ENCODE peak calls at places on chromosomes 12 and 14, in five cellular contexts. W, Z, K, M and X are unnamed samples.

GRCh38 chr14:22780941-22781605 is 14.6 kb downstream of the OXA1L start:
- DNase-seq in W (no peak), Z (no peak), K (no peak), M (peak; percentile 14), X (no peak)

GRCh38 chr12:26319511-26319910 is 124.1 kb downstream of the SSPN start:
- DNase-seq in W (peak; percentile 100), Z (no peak), K (peak; percentile 99), M (peak; percentile 93), X (peak; percentile 41)

GRCh38 chr12:114671321-114671663 is 12.7 kb downstream of the TBX3 start:
- DNase-seq in W (no peak), Z (no peak), K (peak; percentile 24), M (peak; percentile 56), X (no peak)

GRCh38 chr14:59507752-59508103 is 23.4 kb downstream of the JKAMP start:
- DNase-seq in W (no peak), Z (no peak), K (peak; percentile 15), M (no peak), X (no peak)

GRCh38 chr12:3005736-3006135 is 46.5 kb downstream of the TEAD4 start:
- DNase-seq in W (no peak), Z (no peak), K (no peak), M (peak; percentile 41), X (no peak)

GRCh38 chr12:131806654-131807053 is 21.5 kb upstream of the MMP17 start:
- DNase-seq in W (no peak), Z (no peak), K (no peak), M (no peak), X (no peak)

GRCh38 chr12:21334771-21335325 is at the start of gene SLCO1A2:
- DNase-seq in W (no peak), Z (no peak), K (no peak), M (no peak), X (no peak)

GRCh38 chr12:101925935-101926334 is 48.6 kb downstream of the DRAM1 start:
- DNase-seq in W (no peak), Z (no peak), K (no peak), M (no peak), X (no peak)

GRCh38 chr12:2395352-2395977 is 342.7 kb downstream of the CACNA1C start:
- DNase-seq in W (peak; percentile 38), Z (peak; percentile 40), K (no peak), M (peak; percentile 32), X (no peak)

GRCh38 chr12:111596985-111597730 is 2.0 kb downstream of the ATXN2 start:
- DNase-seq in W (peak; percentile 56), Z (peak; percentile 59), K (peak; percentile 67), M (peak; percentile 62), X (no peak)

GRCh38 chr12:79595273-79595672 is 95.5 kb downstream of the PAWR start:
- DNase-seq in W (no peak), Z (no peak), K (no peak), M (no peak), X (no peak)

GRCh38 chr12:47686645-47687240 is 19.1 kb downstream of the RPAP3 start:
- DNase-seq in W (peak; percentile 57), Z (peak; percentile 18), K (peak; percentile 5), M (peak; percentile 55), X (peak; percentile 7)

GRCh38 chr12:26396402-26396801 is 201.0 kb downstream of the SSPN start:
- DNase-seq in W (no peak), Z (no peak), K (no peak), M (no peak), X (no peak)

GRCh38 chr14:94145902-94146527 is 16.6 kb upstream of the IFI27L2 start:
- DNase-seq in W (no peak), Z (no peak), K (peak; percentile 21), M (no peak), X (no peak)

GRCh38 chr12:22350817-22351371 is 16.4 kb upstream of the ST8SIA1 start:
- DNase-seq in W (no peak), Z (no peak), K (no peak), M (no peak), X (no peak)

GRCh38 chr12:131831635-131832041 is 3.4 kb downstream of the MMP17 start:
- DNase-seq in W (peak; percentile 86), Z (no peak), K (peak; percentile 14), M (no peak), X (peak; percentile 58)

GRCh38 chr14:93683241-93683640 is 105.0 kb downstream of the PRIMA1 start:
- DNase-seq in W (peak; percentile 22), Z (peak; percentile 48), K (no peak), M (no peak), X (no peak)

GRCh38 chr12:69500631-69501030 is 30.4 kb downstream of the FRS2 start:
- DNase-seq in W (peak; percentile 42), Z (no peak), K (no peak), M (peak; percentile 36), X (no peak)

GRCh38 chr12:75724913-75725312 is 213.5 kb upstream of the KRR1 start:
- DNase-seq in W (peak; percentile 92), Z (peak; percentile 83), K (peak; percentile 43), M (peak; percentile 90), X (no peak)

GRCh38 chr12:123150804-123151678 is at the start of gene PITPNM2:
- DNase-seq in W (peak; percentile 35), Z (no peak), K (peak; percentile 57), M (peak; percentile 46), X (no peak)

GRCh38 chr14:76705214-76705613 is 56.1 kb upstream of the VASH1 start:
- DNase-seq in W (no peak), Z (no peak), K (no peak), M (no peak), X (no peak)

GRCh38 chr14:58878740-58879139 is 241.0 kb downstream of the DACT1 start:
- DNase-seq in W (peak; percentile 38), Z (no peak), K (no peak), M (no peak), X (no peak)

GRCh38 chr14:76772300-76773187 is 11.3 kb downstream of the VASH1 start:
- DNase-seq in W (peak; percentile 68), Z (no peak), K (no peak), M (peak; percentile 43), X (no peak)

GRCh38 chr14:28949503-28949902 is 182.9 kb downstream of the FOXG1 start:
- DNase-seq in W (no peak), Z (no peak), K (no peak), M (no peak), X (no peak)

GRCh38 chr12:13167226-13167625 is 29.3 kb upstream of the EMP1 start:
- DNase-seq in W (peak; percentile 31), Z (no peak), K (peak; percentile 81), M (no peak), X (no peak)

GRCh38 chr14:21723431-21724045 is 49.9 kb upstream of the OR4E1 start:
- DNase-seq in W (peak; percentile 15), Z (peak; percentile 32), K (peak; percentile 14), M (no peak), X (no peak)

GRCh38 chr12:116922194-116922897 is 11.6 kb downstream of the FBXW8 start:
- DNase-seq in W (peak; percentile 72), Z (no peak), K (no peak), M (peak; percentile 14), X (peak; percentile 10)

GRCh38 chr12:53585726-53586125 is 40.5 kb downstream of the ATF7 start:
- DNase-seq in W (no peak), Z (no peak), K (no peak), M (no peak), X (no peak)

GRCh38 chr12:51240971-51241370 is 2.3 kb downstream of the DAZAP2 start:
- DNase-seq in W (peak; percentile 45), Z (no peak), K (peak; percentile 31), M (no peak), X (no peak)

GRCh38 chr12:3071107-3071506 is 6.1 kb upstream of the TSPAN9 start:
- DNase-seq in W (no peak), Z (no peak), K (no peak), M (no peak), X (no peak)

GRCh38 chr12:71158361-71158882 is 623 bp upstream of the TSPAN8 start:
- DNase-seq in W (no peak), Z (no peak), K (no peak), M (no peak), X (no peak)

GRCh38 chr12:132170094-132170636 is 25.9 kb downstream of the NOC4L start:
- DNase-seq in W (peak; percentile 92), Z (no peak), K (no peak), M (peak; percentile 74), X (peak; percentile 47)

GRCh38 chr12:94769040-94769420 is 118.7 kb upstream of the TMCC3 start:
- DNase-seq in W (no peak), Z (no peak), K (no peak), M (no peak), X (no peak)

DNA sequence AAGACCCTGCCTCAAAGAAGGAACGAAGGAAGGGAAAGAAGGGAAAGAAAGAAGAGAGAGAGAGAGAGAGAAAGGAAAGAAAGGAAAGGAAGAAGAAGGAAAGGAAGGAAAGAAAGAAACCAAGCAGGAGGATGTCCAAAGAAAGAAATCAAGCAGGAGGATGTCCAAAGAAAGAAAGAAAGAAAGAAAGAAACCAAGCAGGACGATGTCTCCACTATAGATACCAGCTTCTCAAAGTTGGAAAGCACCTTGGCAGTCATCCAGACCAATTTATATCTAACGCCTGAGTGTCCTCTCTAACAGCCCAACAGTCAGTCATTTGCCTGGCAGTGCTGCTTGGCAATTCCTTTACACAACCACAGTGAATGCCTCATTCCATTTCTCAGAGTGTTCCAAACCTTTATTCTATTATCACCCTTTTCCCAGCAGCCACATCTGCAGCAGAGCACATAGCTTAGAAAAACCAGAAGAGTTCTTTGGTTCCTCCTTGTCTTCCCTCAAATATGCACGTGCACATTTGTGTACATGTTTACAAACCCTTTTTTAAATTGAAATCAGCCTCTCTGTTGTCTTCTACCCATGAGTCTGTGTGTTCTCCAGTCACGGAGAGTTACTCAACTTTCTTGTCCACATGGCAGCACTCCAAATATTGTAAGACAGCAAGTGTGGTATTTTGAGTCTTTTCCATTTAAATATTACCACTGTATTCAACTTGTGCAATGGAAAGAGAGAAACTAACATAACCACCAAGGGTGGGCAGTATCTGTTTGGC is 138.4 kb downstream of the STXBP6 start:
- DNase-seq in W (peak; percentile 88), Z (no peak), K (peak; percentile 55), M (peak; percentile 60), X (no peak)
- H3K4me3 ChIP-seq in W (no peak overlapping the region), Z (no peak overlapping the region), K (no peak overlapping the region), M (no peak overlapping the region), X (no peak overlapping the region)

GRCh38 chr14:104821229-104821945 is 20.5 kb downstream of the ZBTB42 start:
- DNase-seq in W (no peak), Z (no peak), K (no peak), M (no peak), X (no peak)

GRCh38 chr14:104818714-104819161 is 17.8 kb downstream of the ZBTB42 start:
- DNase-seq in W (no peak), Z (no peak), K (no peak), M (no peak), X (no peak)

GRCh38 chr14:104819361-104819771 is 18.5 kb downstream of the ZBTB42 start:
- DNase-seq in W (no peak), Z (no peak), K (no peak), M (no peak), X (no peak)

GRCh38 chr14:104821971-104822608 is 21.2 kb downstream of the ZBTB42 start:
- DNase-seq in W (no peak), Z (no peak), K (no peak), M (no peak), X (no peak)

GRCh38 chr14:104820669-104821228 is 19.8 kb downstream of the ZBTB42 start:
- DNase-seq in W (peak; percentile 67), Z (no peak), K (peak; percentile 62), M (peak; percentile 74), X (no peak)
- TF ChIP-seq CTCF in W (peak; percentile 53), Z (no peak), K (peak; percentile 40), M (peak; percentile 83), X (peak; percentile 90)

GRCh38 chr14:104139460-104140212 is 1.2 kb downstream of the KIF26A start:
- DNase-seq in W (no peak), Z (no peak), K (no peak), M (no peak), X (no peak)
- H3K4me3 ChIP-seq in W (no peak overlapping the region), Z (peak overlapping the region; percentile 81), K (no peak overlapping the region), M (no peak overlapping the region), X (no peak overlapping the region)

GRCh38 chr12:105455250-105455649 is 124.8 kb downstream of the C12orf75 start:
- DNase-seq in W (no peak), Z (no peak), K (peak; percentile 62), M (no peak), X (no peak)
- TF ChIP-seq CTCF in W (no peak), Z (no peak), K (no peak), M (no peak), X (no peak)